ENCODE peak calls at places on chromosome 1, in ten cellular contexts. K is heart left ventricle, U is ovary, J is left lung, W is left ventricle myocardium inferior, X is colonic mucosa, D is H9, Y is MM.1S, H is transverse colon, T is heart right ventricle. B is an unnamed sample. For H3K4me1, the result is how much of the 10 kb centered on the place peaks cover.

GRCh38 chr1:153375511-153375910 is at the start of gene S100A12:
- DNase-seq in Y (no peak), D (no peak), H (no peak), J (no peak), X (no peak), K (no peak), T (no peak), U (no peak), W (no peak), B (peak)

GRCh38 chr1:79478160-79478559 is 471.6 kb upstream of the ADGRL4 start:
- DNase-seq in J (no peak), K (no peak), X (no peak), D (no peak), Y (no peak), T (no peak), H (no peak), U (no peak), W (no peak), B (no peak)

GRCh38 chr1:8182034-8182761 is 135.7 kb upstream of the SLC45A1 start:
- DNase-seq in T (no peak), H (peak), U (no peak), J (peak), D (no peak), K (no peak), X (no peak), W (no peak), Y (peak), B (peak)

GRCh38 chr1:55831759-55832158 is 616.6 kb upstream of the USP24 start:
- DNase-seq in X (no peak), Y (no peak), T (no peak), H (no peak), J (no peak), D (no peak), K (no peak), U (no peak), W (no peak), B (no peak)

GRCh38 chr1:53274541-53275185 is 36.3 kb upstream of the MAGOH start:
- DNase-seq in T (no peak), W (no peak), D (no peak), J (no peak), Y (no peak), U (no peak), K (no peak), H (no peak), X (no peak), B (no peak)

GRCh38 chr1:232381676-232382075 is 248.3 kb downstream of the SIPA1L2 start:
- DNase-seq in Y (no peak), J (no peak), H (no peak), T (no peak), K (no peak), W (no peak), U (no peak), X (no peak), D (peak), B (no peak)

GRCh38 chr1:96538001-96538649 is 183.5 kb upstream of the PTBP2 start:
- DNase-seq in D (peak), Y (no peak), J (no peak), X (no peak), U (no peak), T (peak), K (peak), W (no peak), H (peak), B (no peak)

GRCh38 chr1:230153655-230154296 is 86.7 kb downstream of the GALNT2 start:
- DNase-seq in K (no peak), T (no peak), H (no peak), X (no peak), W (no peak), J (no peak), U (no peak), Y (no peak), D (no peak), B (no peak)

GRCh38 chr1:202890392-202890791 is 1.4 kb upstream of the RABIF start:
- DNase-seq in Y (no peak), K (no peak), H (no peak), D (no peak), T (no peak), U (no peak), X (no peak), W (no peak), J (no peak), B (no peak)

GRCh38 chr1:33399375-33399774 is 31.5 kb downstream of the PHC2 start:
- DNase-seq in T (no peak), W (no peak), K (no peak), J (no peak), D (no peak), Y (no peak), H (no peak), X (no peak), U (no peak), B (no peak)

GRCh38 chr1:6385673-6386191 is 7.8 kb downstream of the ACOT7 start:
- DNase-seq in K (no peak), Y (no peak), W (peak), X (peak), U (no peak), H (peak), J (no peak), T (no peak), D (peak), B (peak)

GRCh38 chr1:1510912-1511532 is 940 bp upstream of the ATAD3A start:
- DNase-seq in W (no peak), X (peak), D (peak), Y (peak), U (no peak), H (no peak), T (no peak), K (no peak), J (no peak), B (peak)

GRCh38 chr1:197994907-197995407 is 77.8 kb downstream of the LHX9 start:
- DNase-seq in W (no peak), X (no peak), D (no peak), K (no peak), Y (no peak), T (no peak), J (no peak), U (no peak), H (no peak), B (no peak)

GRCh38 chr1:161707503-161707902 is 474 bp downstream of the FCRLA start:
- DNase-seq in T (no peak), D (no peak), W (no peak), U (no peak), J (no peak), X (no peak), K (no peak), Y (no peak), H (no peak), B (no peak)
- H3K4me1 ChIP-seq in T (under half), D (under half), W (under half), U (under half), J (under half), X (under half), K (under half), Y (under half), H (under half), B (under half)

GRCh38 chr1:181150842-181151241 is 62.3 kb downstream of the IER5 start:
- DNase-seq in J (no peak), H (no peak), X (no peak), K (no peak), U (no peak), D (no peak), W (no peak), T (no peak), Y (no peak), B (no peak)
- H3K27ac ChIP-seq in J (no peak), H (peak), X (no peak), K (peak), U (no peak), D (no peak), W (peak), T (peak), Y (no peak), B (no peak)

GRCh38 chr1:209886219-209886536 is 51.8 kb upstream of the SYT14 start:
- DNase-seq in W (no peak), U (no peak), Y (no peak), X (no peak), T (no peak), H (no peak), D (no peak), K (no peak), J (no peak), B (no peak)
- TF ChIP-seq CTCF in W (no peak), U (no peak), Y (no peak), X (no peak), T (no peak), H (no peak), D (no peak), K (no peak), J (no peak), B (peak)

GRCh38 chr1:9435854-9436253 is 103.4 kb upstream of the SLC25A33 start:
- DNase-seq in Y (no peak), U (no peak), K (no peak), X (peak), H (no peak), T (no peak), J (no peak), D (no peak), W (no peak), B (no peak)
- H3K4me1 ChIP-seq in Y (under half), U (under half), K (half or more), X (under half), H (under half), T (under half), J (under half), D (under half), W (half or more), B (under half)

DNA sequence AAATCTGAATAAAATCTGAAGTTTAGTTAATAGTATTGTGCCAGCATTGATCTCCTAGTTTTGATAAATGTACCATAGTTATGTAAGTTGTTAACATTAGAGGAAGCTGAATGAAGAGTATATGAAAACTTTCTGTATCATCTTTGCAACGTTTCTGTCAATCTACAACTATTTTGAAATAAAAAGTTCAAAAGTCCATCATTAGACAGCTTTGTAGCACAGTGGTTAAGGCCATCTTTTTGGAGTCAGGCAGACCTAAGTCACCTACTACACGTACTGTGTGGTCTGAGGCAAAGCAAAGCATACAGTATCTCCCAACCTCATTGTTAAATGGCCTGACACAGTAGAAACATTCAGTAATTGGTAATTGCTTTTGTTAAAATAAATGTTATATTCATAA is 47.9 kb upstream of the ATP1A1 start:
- DNase-seq in W (no peak), D (no peak), H (no peak), T (no peak), X (no peak), U (no peak), Y (no peak), K (no peak), J (no peak), B (no peak)
- H3K27ac ChIP-seq in W (no peak), D (no peak), H (peak), T (no peak), X (peak), U (no peak), Y (no peak), K (no peak), J (no peak), B (no peak)

DNA sequence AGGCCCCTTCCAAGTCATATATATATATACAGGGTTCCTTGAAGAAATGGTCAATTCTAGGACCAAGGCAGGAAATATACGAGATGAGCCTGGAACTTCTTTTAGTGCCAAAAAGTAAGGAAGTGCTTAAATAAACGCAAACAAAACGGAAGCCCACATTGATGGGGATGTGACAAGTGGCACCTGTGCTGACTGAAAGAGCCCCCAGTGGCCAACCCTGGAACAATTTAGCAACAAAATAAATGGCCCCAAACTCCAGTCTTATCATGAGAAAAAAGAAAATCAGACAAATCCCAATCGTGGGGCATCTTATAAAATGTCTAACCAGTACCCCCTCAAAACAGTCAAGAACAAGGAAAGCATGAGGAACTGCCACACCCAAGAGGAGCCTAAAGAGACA is 17.7 kb downstream of the PLA2G5 start:
- DNase-seq in W (no peak), H (no peak), D (no peak), X (no peak), T (no peak), K (no peak), J (no peak), U (no peak), Y (no peak), B (no peak)
- TF ChIP-seq CTCF in W (peak), H (no peak), D (peak), X (no peak), T (peak), K (no peak), J (no peak), U (no peak), Y (peak), B (peak)

GRCh38 chr1:180166436-180166800 is 11.7 kb downstream of the QSOX1 start:
- DNase-seq in U (no peak), X (no peak), H (no peak), J (no peak), Y (no peak), K (no peak), T (no peak), W (no peak), D (no peak), B (no peak)
- H3K4me1 ChIP-seq in U (under half), X (under half), H (half or more), J (under half), Y (under half), K (under half), T (under half), W (half or more), D (under half), B (under half)

GRCh38 chr1:14940285-14940890 is 213.2 kb upstream of the TMEM51 start:
- DNase-seq in Y (no peak), U (no peak), T (no peak), J (no peak), H (no peak), X (no peak), K (no peak), W (no peak), D (no peak), B (no peak)
- H3K27ac ChIP-seq in Y (no peak), U (no peak), T (peak), J (no peak), H (no peak), X (no peak), K (no peak), W (peak), D (no peak), B (no peak)